ENCODE peak calls at places on chromosomes 12 and 14, in seven cellular contexts. F, D, W, R, Y, E and C are unnamed samples.

GRCh38 chr12:76183459-76184186 is 99.1 kb upstream of the NAP1L1 start:
- DNase-seq in F (no peak), D (peak; percentile 96), W (no peak), R (no peak), Y (peak; percentile 99), E (peak; percentile 99), C (peak; percentile 45)

GRCh38 chr12:41521872-41522379 is 333.8 kb downstream of the PDZRN4 start:
- DNase-seq in F (no peak), D (peak; percentile 88), W (no peak), R (no peak), Y (peak; percentile 87), E (peak; percentile 91), C (peak; percentile 14)

GRCh38 chr14:55749201-55749812 is 169.3 kb downstream of the KTN1 start:
- DNase-seq in F (no peak), D (no peak), W (no peak), R (no peak), Y (peak; percentile 15), E (peak; percentile 33), C (no peak)

GRCh38 chr12:91483471-91483985 is 300.9 kb upstream of the DCN start:
- DNase-seq in F (no peak), D (no peak), W (no peak), R (no peak), Y (no peak), E (peak; percentile 36), C (no peak)

GRCh38 chr12:132723764-132724140 is 13.1 kb downstream of the PGAM5 start:
- DNase-seq in F (no peak), D (peak; percentile 76), W (no peak), R (no peak), Y (peak; percentile 44), E (peak; percentile 52), C (no peak)

GRCh38 chr14:99378782-99379214 is 101.9 kb downstream of the SETD3 start:
- DNase-seq in F (no peak), D (no peak), W (no peak), R (no peak), Y (peak; percentile 24), E (peak; percentile 57), C (no peak)

GRCh38 chr12:57899010-57899662 is 42.2 kb upstream of the ATP23 start:
- DNase-seq in F (no peak), D (peak; percentile 58), W (peak; percentile 31), R (peak; percentile 51), Y (peak; percentile 81), E (peak; percentile 63), C (peak; percentile 83)

GRCh38 chr14:23513005-23513412 is 38.6 kb downstream of the ZFHX2 start:
- DNase-seq in F (no peak), D (no peak), W (no peak), R (no peak), Y (no peak), E (no peak), C (no peak)

GRCh38 chr14:100708349-100709217 is 18.1 kb upstream of the DLK1 start:
- DNase-seq in F (no peak), D (no peak), W (peak; percentile 70), R (peak; percentile 78), Y (peak; percentile 22), E (no peak), C (no peak)

GRCh38 chr12:121064116-121064515 is 25.1 kb upstream of the OASL start:
- DNase-seq in F (no peak), D (no peak), W (no peak), R (no peak), Y (no peak), E (no peak), C (no peak)

GRCh38 chr12:67590122-67590795 is 58.3 kb upstream of the DYRK2 start:
- DNase-seq in F (no peak), D (no peak), W (no peak), R (no peak), Y (no peak), E (no peak), C (no peak)

GRCh38 chr12:132217371-132217770 is 73.1 kb downstream of the NOC4L start:
- DNase-seq in F (no peak), D (no peak), W (no peak), R (no peak), Y (no peak), E (no peak), C (no peak)

GRCh38 chr14:91350813-91351507 is 66.7 kb downstream of the CCDC88C start:
- DNase-seq in F (no peak), D (no peak), W (no peak), R (no peak), Y (no peak), E (no peak), C (peak; percentile 80)

GRCh38 chr14:24307575-24308341 is at the start of gene CIDEB:
- DNase-seq in F (no peak), D (peak; percentile 47), W (peak; percentile 45), R (peak; percentile 59), Y (peak; percentile 43), E (peak; percentile 67), C (peak; percentile 79)

GRCh38 chr12:91984571-91984970 is 161.1 kb downstream of the BTG1 start:
- DNase-seq in F (no peak), D (peak; percentile 22), W (no peak), R (no peak), Y (peak; percentile 86), E (peak; percentile 58), C (no peak)

GRCh38 chr14:87430810-87431209 is 562.2 kb downstream of the GALC start:
- DNase-seq in F (no peak), D (no peak), W (no peak), R (no peak), Y (peak; percentile 75), E (peak; percentile 11), C (no peak)

GRCh38 chr14:80523518-80524117 is 312.3 kb upstream of the DIO2 start:
- DNase-seq in F (no peak), D (peak; percentile 17), W (no peak), R (no peak), Y (peak; percentile 28), E (peak; percentile 54), C (no peak)

GRCh38 chr12:117587646-117588287 is 226.3 kb upstream of the NOS1 start:
- DNase-seq in F (no peak), D (no peak), W (peak; percentile 25), R (peak; percentile 38), Y (no peak), E (peak; percentile 33), C (peak; percentile 65)

GRCh38 chr12:117590386-117590785 is 229.0 kb upstream of the NOS1 start:
- DNase-seq in F (no peak), D (no peak), W (no peak), R (no peak), Y (no peak), E (no peak), C (no peak)

GRCh38 chr12:117595751-117596150 is 234.3 kb upstream of the NOS1 start:
- DNase-seq in F (no peak), D (no peak), W (no peak), R (no peak), Y (no peak), E (no peak), C (no peak)

GRCh38 chr12:117594481-117594880 is 233.1 kb upstream of the NOS1 start:
- DNase-seq in F (no peak), D (no peak), W (no peak), R (no peak), Y (no peak), E (no peak), C (no peak)

GRCh38 chr12:117590999-117591398 is 229.6 kb upstream of the NOS1 start:
- DNase-seq in F (no peak), D (no peak), W (no peak), R (no peak), Y (no peak), E (no peak), C (no peak)
- TF ChIP-seq CTCF in F (no peak), D (no peak), W (no peak), R (no peak), Y (no peak), E (no peak), C (no peak)

GRCh38 chr12:110906985-110907384 is 13.4 kb downstream of the MYL2 start:
- DNase-seq in F (no peak), D (no peak), W (no peak), R (no peak), Y (no peak), E (peak; percentile 46), C (no peak)

GRCh38 chr12:110907583-110907982 is 12.8 kb downstream of the MYL2 start:
- DNase-seq in F (no peak), D (no peak), W (no peak), R (peak; percentile 64), Y (no peak), E (no peak), C (no peak)

GRCh38 chr12:110906516-110906915 is 13.9 kb downstream of the MYL2 start:
- DNase-seq in F (no peak), D (no peak), W (no peak), R (peak; percentile 18), Y (no peak), E (no peak), C (no peak)

GRCh38 chr12:110908377-110909136 is 11.8 kb downstream of the MYL2 start:
- DNase-seq in F (no peak), D (no peak), W (peak; percentile 55), R (peak; percentile 69), Y (no peak), E (no peak), C (no peak)

GRCh38 chr12:110906088-110906487 is 14.3 kb downstream of the MYL2 start:
- DNase-seq in F (no peak), D (no peak), W (no peak), R (peak; percentile 6), Y (no peak), E (no peak), C (no peak)
- TF ChIP-seq CTCF in F (no peak), D (no peak), W (no peak), R (no peak), Y (no peak), E (no peak), C (peak; percentile 57)

GRCh38 chr12:110229409-110229808 is 51.6 kb upstream of the ATP2A2 start:
- DNase-seq in F (no peak), D (no peak), W (no peak), R (no peak), Y (no peak), E (no peak), C (no peak)
- TF ChIP-seq CTCF in F (no peak), D (no peak), W (no peak), R (no peak), Y (no peak), E (no peak), C (no peak)

GRCh38 chr12:59431266-59431665 is 164.6 kb upstream of the SLC16A7 start:
- DNase-seq in F (no peak), D (peak; percentile 13), W (no peak), R (no peak), Y (peak; percentile 2), E (peak; percentile 32), C (no peak)
- TF ChIP-seq CTCF in F (no peak), D (peak; percentile 59), W (peak; percentile 36), R (no peak), Y (peak; percentile 29), E (no peak), C (peak; percentile 22)

GRCh38 chr14:104294628-104294982 is 156.2 kb downstream of the KIF26A start:
- DNase-seq in F (no peak), D (no peak), W (peak; percentile 4), R (peak; percentile 11), Y (no peak), E (no peak), C (no peak)

GRCh38 chr14:104294983-104295680 is 156.7 kb downstream of the KIF26A start:
- DNase-seq in F (no peak), D (no peak), W (peak; percentile 9), R (peak; percentile 12), Y (no peak), E (no peak), C (no peak)

GRCh38 chr14:104292084-104292970 is 153.9 kb downstream of the KIF26A start:
- DNase-seq in F (no peak), D (no peak), W (peak; percentile 9), R (peak; percentile 9), Y (no peak), E (no peak), C (no peak)

GRCh38 chr14:104293231-104293841 is 154.9 kb downstream of the KIF26A start:
- DNase-seq in F (no peak), D (no peak), W (peak; percentile 7), R (peak; percentile 20), Y (no peak), E (no peak), C (no peak)

GRCh38 chr14:104293851-104294627 is 155.7 kb downstream of the KIF26A start:
- DNase-seq in F (no peak), D (no peak), W (peak; percentile 4), R (peak; percentile 14), Y (no peak), E (no peak), C (no peak)
- TF ChIP-seq CTCF in F (peak; percentile 6), D (peak; percentile 12), W (no peak), R (peak; percentile 13), Y (no peak), E (no peak), C (no peak)